ENCODE peak calls at places on chromosomes 16 and 17, in seven cellular contexts. G, A, B, P, R, W and I are unnamed samples.

GRCh38 chr17:29734640-29735039 is 111.9 kb upstream of the CORO6 start:
- DNase-seq in A (no peak), G (peak; percentile 11), R (peak; percentile 49), P (no peak), B (no peak), W (no peak), I (no peak)

GRCh38 chr16:88102597-88102996 is 151.4 kb downstream of the BANP start:
- DNase-seq in W (no peak), R (no peak), P (no peak), B (no peak), A (no peak), G (no peak), I (no peak)

GRCh38 chr17:39923836-39924690 is 3.3 kb downstream of the ORMDL3 start:
- DNase-seq in G (peak; percentile 45), A (no peak), P (peak; percentile 82), R (peak; percentile 49), W (no peak), B (no peak), I (peak; percentile 66)

GRCh38 chr17:45311762-45312476 is 4.9 kb downstream of the MAP3K14 start:
- DNase-seq in P (no peak), B (no peak), G (peak; percentile 79), A (no peak), R (peak; percentile 63), W (peak; percentile 79), I (peak; percentile 64)

GRCh38 chr17:45440161-45440859 is 7.6 kb upstream of the ARHGAP27 start:
- DNase-seq in P (peak; percentile 45), A (no peak), G (peak; percentile 58), W (no peak), R (no peak), B (no peak), I (peak; percentile 77)

GRCh38 chr16:47143329-47143676 is 442 bp downstream of the NETO2 start:
- DNase-seq in W (peak; percentile 38), G (peak; percentile 69), B (peak; percentile 91), A (peak; percentile 78), R (peak; percentile 63), P (peak; percentile 82), I (peak; percentile 89)

GRCh38 chr17:63443053-63443452 is 3.1 kb downstream of the CYB561 start:
- DNase-seq in G (no peak), P (no peak), W (no peak), B (no peak), A (no peak), R (no peak), I (no peak)

GRCh38 chr17:34071891-34072420 is 183.1 kb upstream of the CCL2 start:
- DNase-seq in R (no peak), W (no peak), A (no peak), B (no peak), P (peak; percentile 34), G (no peak), I (no peak)

GRCh38 chr17:29749045-29749825 is 126.5 kb upstream of the CORO6 start:
- DNase-seq in A (no peak), W (no peak), P (no peak), G (no peak), B (no peak), R (peak; percentile 9), I (no peak)

GRCh38 chr16:5541356-5541755 is 443.8 kb upstream of the EEF2KMT start:
- DNase-seq in G (no peak), B (no peak), W (no peak), P (no peak), R (no peak), A (no peak), I (peak; percentile 87)

GRCh38 chr16:53207810-53208752 is 153.3 kb downstream of the CHD9 start:
- DNase-seq in R (peak; percentile 83), G (peak; percentile 91), W (peak; percentile 3), A (peak; percentile 80), B (peak; percentile 53), P (peak; percentile 67), I (peak; percentile 96)

GRCh38 chr17:74531231-74531761 is at the start of gene CD300LB:
- DNase-seq in R (no peak), B (no peak), G (no peak), P (peak; percentile 25), A (no peak), W (no peak), I (no peak)

GRCh38 chr16:8572919-8573724 is 17.2 kb downstream of the TMEM114 start:
- DNase-seq in W (no peak), A (no peak), R (peak; percentile 37), P (peak; percentile 56), B (peak; percentile 69), G (peak; percentile 27), I (peak; percentile 84)

GRCh38 chr17:63140255-63140654 is 174.2 kb downstream of the TANC2 start:
- DNase-seq in B (no peak), G (peak; percentile 66), W (no peak), A (no peak), P (no peak), R (peak; percentile 58), I (no peak)

GRCh38 chr16:58057784-58058183 is 32.2 kb downstream of the MMP15 start:
- DNase-seq in P (no peak), G (no peak), R (no peak), W (no peak), A (no peak), B (no peak), I (no peak)

GRCh38 chr16:4048481-4048880 is 67.8 kb downstream of the ADCY9 start:
- DNase-seq in G (no peak), P (no peak), W (no peak), B (no peak), R (no peak), A (no peak), I (no peak)

GRCh38 chr16:70772493-70772892 is 28.5 kb downstream of the VAC14 start:
- DNase-seq in R (peak; percentile 44), G (no peak), B (no peak), P (no peak), A (no peak), W (peak; percentile 64), I (no peak)

GRCh38 chr17:79997004-79997673 is 38.5 kb downstream of the TBC1D16 start:
- DNase-seq in A (no peak), R (no peak), P (no peak), B (no peak), W (peak; percentile 7), G (peak; percentile 26), I (no peak)

GRCh38 chr16:66227766-66228530 is 138.5 kb upstream of the CDH5 start:
- DNase-seq in W (no peak), G (no peak), P (no peak), R (no peak), A (no peak), B (no peak), I (peak; percentile 28)

GRCh38 chr16:23847938-23848337 is 12.2 kb downstream of the PRKCB start:
- DNase-seq in G (no peak), P (no peak), B (no peak), R (no peak), A (no peak), W (no peak), I (no peak)

GRCh38 chr17:16250635-16251034 is 33.6 kb downstream of the PIGL start:
- DNase-seq in B (no peak), A (no peak), P (no peak), R (peak; percentile 60), W (no peak), G (peak; percentile 53), I (no peak)

GRCh38 chr16:78235168-78235800 is 135.8 kb downstream of the WWOX start:
- DNase-seq in A (peak; percentile 58), G (peak; percentile 68), P (peak; percentile 85), B (peak; percentile 91), R (peak; percentile 57), W (peak; percentile 52), I (peak; percentile 79)

GRCh38 chr17:58317421-58318064 is 11.1 kb downstream of the TSPOAP1 start:
- DNase-seq in G (peak; percentile 66), B (peak; percentile 62), A (no peak), R (peak; percentile 75), W (peak; percentile 61), P (peak; percentile 83), I (peak; percentile 84)

GRCh38 chr17:48352630-48353029 is 77.4 kb downstream of the SKAP1 start:
- DNase-seq in A (no peak), G (peak; percentile 37), P (no peak), R (peak; percentile 20), W (no peak), B (no peak), I (no peak)

GRCh38 chr17:48351916-48352332 is 78.1 kb downstream of the SKAP1 start:
- DNase-seq in B (no peak), A (peak; percentile 30), P (no peak), G (peak; percentile 73), W (no peak), R (peak; percentile 67), I (peak; percentile 36)

GRCh38 chr17:48357727-48358126 is 72.3 kb downstream of the SKAP1 start:
- DNase-seq in R (peak; percentile 0), W (no peak), B (no peak), A (no peak), G (no peak), P (no peak), I (no peak)

GRCh38 chr17:48358203-48358602 is 71.8 kb downstream of the SKAP1 start:
- DNase-seq in P (no peak), B (no peak), G (peak; percentile 48), W (no peak), A (no peak), R (no peak), I (no peak)

GRCh38 chr17:48356866-48357265 is 73.1 kb downstream of the SKAP1 start:
- DNase-seq in R (no peak), A (no peak), P (no peak), B (no peak), G (no peak), W (no peak), I (no peak)
- H2BK5ac ChIP-seq in R (no peak overlapping the region), A (no peak overlapping the region), P (no peak overlapping the region), B (no peak overlapping the region), G (no peak overlapping the region), W (no peak overlapping the region), I (no peak overlapping the region)

GRCh38 chr16:69321080-69321479 is 9.3 kb downstream of the PDF start:
- DNase-seq in G (no peak), R (no peak), B (no peak), W (no peak), A (no peak), P (no peak), I (no peak)
- H2BK5ac ChIP-seq in G (no peak overlapping the region), R (no peak overlapping the region), B (no peak overlapping the region), W (no peak overlapping the region), A (no peak overlapping the region), P (no peak overlapping the region), I (no peak overlapping the region)

DNA sequence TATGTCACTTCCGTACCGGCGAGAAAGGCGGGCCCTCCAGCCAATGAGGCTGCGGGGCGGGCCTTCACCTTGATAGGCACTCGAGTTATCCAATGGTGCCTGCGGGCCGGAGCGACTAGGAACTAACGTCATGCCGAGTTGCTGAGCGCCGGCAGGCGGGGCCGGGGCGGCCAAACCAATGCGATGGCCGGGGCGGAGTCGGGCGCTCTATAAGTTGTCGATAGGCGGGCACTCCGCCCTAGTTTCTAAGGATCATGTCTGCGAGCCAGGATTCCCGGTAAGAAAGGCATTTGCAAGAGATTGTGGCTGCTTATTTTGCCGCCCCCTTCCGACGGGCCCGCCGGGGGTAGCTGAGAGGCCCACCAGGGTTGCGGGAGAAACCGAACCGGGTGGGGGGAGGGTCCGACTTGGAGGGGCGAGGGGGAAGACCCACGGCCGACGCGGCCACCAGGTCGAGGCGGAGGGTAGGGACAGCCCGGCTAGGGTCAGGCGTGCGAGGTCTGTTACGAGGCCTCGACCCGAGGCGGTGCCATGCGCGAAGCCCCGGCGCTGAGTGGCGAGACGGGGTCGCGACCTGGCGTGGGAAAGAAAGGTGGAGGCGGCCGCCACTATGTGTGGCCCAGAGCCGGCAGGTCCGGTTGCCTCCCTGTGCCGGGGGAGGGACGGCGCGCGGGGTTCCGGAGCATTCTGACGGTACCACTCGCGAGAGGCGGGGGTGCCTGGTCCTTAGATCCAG is 6.7 kb upstream of the CD68 start:
- DNase-seq in G (peak; percentile 100), B (peak; percentile 100), A (peak; percentile 99), R (peak; percentile 99), P (peak; percentile 100), W (peak; percentile 100), I (peak; percentile 100)
- H2BK5ac ChIP-seq in G (peak overlapping the region; percentile 94), B (peak overlapping the region; percentile 98), A (peak overlapping the region; percentile 70), R (peak overlapping the region; percentile 78), P (peak overlapping the region; percentile 10), W (peak overlapping the region; percentile 77), I (peak overlapping the region; percentile 91)

GRCh38 chr17:14019186-14019956 is 49.9 kb upstream of the COX10 start:
- DNase-seq in P (no peak), W (no peak), G (peak; percentile 54), B (no peak), R (peak; percentile 57), A (no peak), I (no peak)
- H2BK5ac ChIP-seq in P (no peak overlapping the region), W (no peak overlapping the region), G (no peak overlapping the region), B (no peak overlapping the region), R (no peak overlapping the region), A (no peak overlapping the region), I (no peak overlapping the region)